ENCODE peak calls at places on chromosomes 11 and 22, in five cellular contexts. P is stimulated activated CD8-positive, alpha-beta memory T cell treated with anti-CD3 and anti-CD28 coated beads, Interleukin-2, amount 100 ng/mL, for 48 hours; O is NCI-H2171 treated with DMSO at 0.1 percent for 48 hours; Q is dermis blood vessel endothelial cell; V is OCI-LY7. J is an unnamed sample.

GRCh38 chr22:42662114-42663021 is 13.2 kb upstream of the CYB5R3 start:
- DNase-seq in P (peak), O (peak), Q (peak), V (peak), J (peak)

GRCh38 chr22:20464096-20464614 is 26.5 kb upstream of the SCARF2 start:
- DNase-seq in P (peak), O (peak), Q (no peak), V (peak), J (no peak)

GRCh38 chr11:76288166-76288978 is 82.1 kb upstream of the WNT11 start:
- DNase-seq in P (no peak), O (no peak), Q (peak), V (peak), J (peak)

GRCh38 chr11:37613031-37613430 is 1015.0 kb upstream of the RAG2 start:
- DNase-seq in P (no peak), O (no peak), Q (no peak), V (no peak), J (peak)

GRCh38 chr22:48953830-48954229 is 873.8 kb downstream of the BRD1 start:
- DNase-seq in P (no peak), O (peak), Q (no peak), V (no peak), J (no peak)

GRCh38 chr11:67524480-67524808 is 1.2 kb upstream of the CABP2 start:
- DNase-seq in P (no peak), O (no peak), Q (no peak), V (no peak), J (no peak)

GRCh38 chr11:134226806-134227325 is 2.4 kb downstream of the VPS26B start:
- DNase-seq in P (no peak), O (no peak), Q (peak), V (no peak), J (no peak)

GRCh38 chr11:73538381-73538872 is 59.5 kb downstream of the FAM168A start:
- DNase-seq in P (no peak), O (no peak), Q (peak), V (peak), J (peak)

GRCh38 chr11:122803306-122803705 is 35.0 kb upstream of the CRTAM start:
- DNase-seq in P (no peak), O (no peak), Q (no peak), V (no peak), J (peak)

GRCh38 chr11:128632151-128632791 is 44.9 kb upstream of the ETS1 start:
- DNase-seq in P (peak), O (no peak), Q (peak), V (peak), J (peak)

GRCh38 chr11:67266424-67267187 is at the start of gene GRK2:
- DNase-seq in P (no peak), O (peak), Q (peak), V (peak), J (peak)

GRCh38 chr11:57323503-57324153 is 1.1 kb downstream of the TNKS1BP1 start:
- DNase-seq in P (no peak), O (no peak), Q (peak), V (no peak), J (no peak)

GRCh38 chr11:106271126-106271525 is 193.7 kb downstream of the AASDHPPT start:
- DNase-seq in P (no peak), O (no peak), Q (no peak), V (no peak), J (no peak)

GRCh38 chr11:16807306-16807705 is 68.9 kb downstream of the C11orf58 start:
- DNase-seq in P (no peak), O (no peak), Q (no peak), V (no peak), J (peak)

J was measured in NB4.